ENCODE peak calls at places on chromosomes 7 and 10, in seven cellular contexts. One of them, this sample, is unnamed.
A peak's percentile ranks its signal among the peaks of the same experiment; 100 is the strongest.

GRCh38 chr10:97412891-97413304 is 11.8 kb upstream of the RRP12 start:
- DNase-seq in right lobe of liver: no peak
- DNase-seq in fibroblast of lung: no peak
- DNase-seq in stomach: no peak
- DNase-seq in Peyer's patch: no peak
- DNase-seq in tibial nerve: no peak
- DNase-seq in psoas muscle: no peak
- DNase-seq in this sample: no peak

GRCh38 chr10:48682265-48682664 is 2.4 kb upstream of the WDFY4 start:
- DNase-seq in tibial nerve: no peak
- DNase-seq in Peyer's patch: no peak
- DNase-seq in psoas muscle: no peak
- DNase-seq in fibroblast of lung: no peak
- DNase-seq in stomach: no peak
- DNase-seq in right lobe of liver: no peak
- DNase-seq in this sample: no peak

GRCh38 chr7:47414342-47415288 is 167.3 kb downstream of the TNS3 start:
- DNase-seq in psoas muscle: no peak
- DNase-seq in Peyer's patch: no peak
- DNase-seq in stomach: no peak
- DNase-seq in fibroblast of lung: no peak
- DNase-seq in right lobe of liver: no peak
- DNase-seq in tibial nerve: no peak
- DNase-seq in this sample: peak; percentile 14

GRCh38 chr7:30863694-30864011 is 48.0 kb upstream of the AQP1 start:
- DNase-seq in right lobe of liver: no peak
- DNase-seq in stomach: no peak
- DNase-seq in psoas muscle: no peak
- DNase-seq in fibroblast of lung: peak; percentile 58
- DNase-seq in Peyer's patch: no peak
- DNase-seq in tibial nerve: no peak
- DNase-seq in this sample: no peak

GRCh38 chr7:66737667-66738066 is 2.9 kb upstream of the RABGEF1 start:
- DNase-seq in psoas muscle: no peak
- DNase-seq in right lobe of liver: no peak
- DNase-seq in stomach: no peak
- DNase-seq in Peyer's patch: no peak
- DNase-seq in tibial nerve: no peak
- DNase-seq in fibroblast of lung: no peak
- DNase-seq in this sample: no peak

GRCh38 chr7:141144921-141145629 is 71.2 kb downstream of the TMEM178B start:
- DNase-seq in psoas muscle: no peak
- DNase-seq in Peyer's patch: no peak
- DNase-seq in tibial nerve: no peak
- DNase-seq in fibroblast of lung: no peak
- DNase-seq in stomach: no peak
- DNase-seq in right lobe of liver: no peak
- DNase-seq in this sample: no peak

GRCh38 chr7:68176974-68177373 is 1180.3 kb downstream of the TYW1 start:
- DNase-seq in psoas muscle: no peak
- DNase-seq in stomach: peak; percentile 31
- DNase-seq in Peyer's patch: no peak
- DNase-seq in fibroblast of lung: peak; percentile 4
- DNase-seq in tibial nerve: peak; percentile 72
- DNase-seq in right lobe of liver: no peak
- DNase-seq in this sample: peak; percentile 38

GRCh38 chr7:29494350-29494749 is 69.3 kb upstream of the PRR15 start:
- DNase-seq in tibial nerve: no peak
- DNase-seq in stomach: no peak
- DNase-seq in psoas muscle: no peak
- DNase-seq in Peyer's patch: no peak
- DNase-seq in right lobe of liver: no peak
- DNase-seq in fibroblast of lung: peak; percentile 49
- DNase-seq in this sample: no peak

GRCh38 chr7:151148319-151149259 is 18.9 kb downstream of the GBX1 start:
- DNase-seq in stomach: peak; percentile 18
- DNase-seq in tibial nerve: no peak
- DNase-seq in psoas muscle: peak; percentile 36
- DNase-seq in Peyer's patch: no peak
- DNase-seq in fibroblast of lung: no peak
- DNase-seq in right lobe of liver: no peak
- DNase-seq in this sample: no peak

GRCh38 chr10:124152781-124153600 is 59.6 kb upstream of the CHST15 start:
- DNase-seq in stomach: peak; percentile 58
- DNase-seq in Peyer's patch: no peak
- DNase-seq in fibroblast of lung: peak; percentile 79
- DNase-seq in tibial nerve: peak; percentile 35
- DNase-seq in right lobe of liver: no peak
- DNase-seq in psoas muscle: peak; percentile 67
- DNase-seq in this sample: no peak

GRCh38 chr7:66150471-66150870 is 35.8 kb downstream of the CRCP start:
- DNase-seq in fibroblast of lung: peak; percentile 90
- DNase-seq in right lobe of liver: peak; percentile 88
- DNase-seq in Peyer's patch: no peak
- DNase-seq in stomach: no peak
- DNase-seq in tibial nerve: peak; percentile 74
- DNase-seq in psoas muscle: peak; percentile 62
- DNase-seq in this sample: no peak

GRCh38 chr7:131012477-131013031 is 278.5 kb upstream of the KLF14 start:
- DNase-seq in stomach: no peak
- DNase-seq in Peyer's patch: no peak
- DNase-seq in fibroblast of lung: no peak
- DNase-seq in right lobe of liver: no peak
- DNase-seq in psoas muscle: no peak
- DNase-seq in tibial nerve: no peak
- DNase-seq in this sample: no peak

GRCh38 chr10:78756604-78757442 is 311.9 kb upstream of the ZMIZ1 start:
- DNase-seq in stomach: peak; percentile 41
- DNase-seq in psoas muscle: peak; percentile 89
- DNase-seq in right lobe of liver: peak; percentile 86
- DNase-seq in fibroblast of lung: peak; percentile 96
- DNase-seq in Peyer's patch: no peak
- DNase-seq in tibial nerve: peak; percentile 85
- DNase-seq in this sample: no peak

GRCh38 chr7:51587600-51587999 is 271.0 kb upstream of the COBL start:
- DNase-seq in Peyer's patch: no peak
- DNase-seq in fibroblast of lung: no peak
- DNase-seq in tibial nerve: no peak
- DNase-seq in stomach: no peak
- DNase-seq in psoas muscle: no peak
- DNase-seq in right lobe of liver: no peak
- DNase-seq in this sample: no peak

GRCh38 chr7:126511046-126511445 is 741.7 kb downstream of the GRM8 start:
- DNase-seq in Peyer's patch: no peak
- DNase-seq in tibial nerve: no peak
- DNase-seq in stomach: no peak
- DNase-seq in fibroblast of lung: no peak
- DNase-seq in right lobe of liver: no peak
- DNase-seq in psoas muscle: no peak
- DNase-seq in this sample: no peak

GRCh38 chr7:33195264-33195663 is 65.9 kb downstream of the BBS9 start:
- DNase-seq in right lobe of liver: no peak
- DNase-seq in Peyer's patch: no peak
- DNase-seq in stomach: no peak
- DNase-seq in psoas muscle: no peak
- DNase-seq in fibroblast of lung: peak; percentile 60
- DNase-seq in tibial nerve: no peak
- DNase-seq in this sample: no peak

GRCh38 chr10:84181631-84182030 is 8.0 kb downstream of the GPR15LG start:
- DNase-seq in Peyer's patch: no peak
- DNase-seq in stomach: no peak
- DNase-seq in fibroblast of lung: no peak
- DNase-seq in psoas muscle: no peak
- DNase-seq in tibial nerve: no peak
- DNase-seq in right lobe of liver: no peak
- DNase-seq in this sample: no peak

GRCh38 chr10:120077707-120078492 is 185.4 kb downstream of the SEC23IP start:
- DNase-seq in Peyer's patch: no peak
- DNase-seq in right lobe of liver: no peak
- DNase-seq in tibial nerve: no peak
- DNase-seq in fibroblast of lung: no peak
- DNase-seq in psoas muscle: no peak
- DNase-seq in stomach: no peak
- DNase-seq in this sample: no peak

GRCh38 chr7:24963218-24963617 is 16.8 kb downstream of the OSBPL3 start:
- DNase-seq in Peyer's patch: no peak
- DNase-seq in fibroblast of lung: peak; percentile 67
- DNase-seq in right lobe of liver: no peak
- DNase-seq in psoas muscle: peak; percentile 57
- DNase-seq in stomach: peak; percentile 28
- DNase-seq in tibial nerve: peak; percentile 59
- DNase-seq in this sample: no peak

GRCh38 chr10:75935650-75936400 is 504.4 kb downstream of the LRMDA start:
- DNase-seq in tibial nerve: no peak
- DNase-seq in psoas muscle: no peak
- DNase-seq in Peyer's patch: no peak
- DNase-seq in stomach: no peak
- DNase-seq in right lobe of liver: no peak
- DNase-seq in fibroblast of lung: no peak
- DNase-seq in this sample: no peak

GRCh38 chr7:74612015-74612829 is 45.3 kb upstream of the GTF2I start:
- DNase-seq in right lobe of liver: no peak
- DNase-seq in Peyer's patch: no peak
- DNase-seq in tibial nerve: no peak
- DNase-seq in stomach: no peak
- DNase-seq in psoas muscle: no peak
- DNase-seq in fibroblast of lung: no peak
- DNase-seq in this sample: no peak

GRCh38 chr7:134887523-134887922 is 98.8 kb upstream of the AGBL3 start:
- DNase-seq in right lobe of liver: no peak
- DNase-seq in Peyer's patch: no peak
- DNase-seq in tibial nerve: no peak
- DNase-seq in stomach: no peak
- DNase-seq in psoas muscle: no peak
- DNase-seq in fibroblast of lung: no peak
- DNase-seq in this sample: no peak
- H3K4me1 ChIP-seq in right lobe of liver: no peaks in the 10 kb centered on the region
- H3K4me1 ChIP-seq in Peyer's patch: no peaks in the 10 kb centered on the region
- H3K4me1 ChIP-seq in tibial nerve: peaks cover 32% of the 10 kb centered on the region
- H3K4me1 ChIP-seq in stomach: peaks cover 77% of the 10 kb centered on the region
- H3K4me1 ChIP-seq in psoas muscle: peaks cover 10% of the 10 kb centered on the region
- H3K4me1 ChIP-seq in fibroblast of lung: peaks cover 25% of the 10 kb centered on the region
- H3K4me1 ChIP-seq in this sample: peaks cover 69% of the 10 kb centered on the region

DNA sequence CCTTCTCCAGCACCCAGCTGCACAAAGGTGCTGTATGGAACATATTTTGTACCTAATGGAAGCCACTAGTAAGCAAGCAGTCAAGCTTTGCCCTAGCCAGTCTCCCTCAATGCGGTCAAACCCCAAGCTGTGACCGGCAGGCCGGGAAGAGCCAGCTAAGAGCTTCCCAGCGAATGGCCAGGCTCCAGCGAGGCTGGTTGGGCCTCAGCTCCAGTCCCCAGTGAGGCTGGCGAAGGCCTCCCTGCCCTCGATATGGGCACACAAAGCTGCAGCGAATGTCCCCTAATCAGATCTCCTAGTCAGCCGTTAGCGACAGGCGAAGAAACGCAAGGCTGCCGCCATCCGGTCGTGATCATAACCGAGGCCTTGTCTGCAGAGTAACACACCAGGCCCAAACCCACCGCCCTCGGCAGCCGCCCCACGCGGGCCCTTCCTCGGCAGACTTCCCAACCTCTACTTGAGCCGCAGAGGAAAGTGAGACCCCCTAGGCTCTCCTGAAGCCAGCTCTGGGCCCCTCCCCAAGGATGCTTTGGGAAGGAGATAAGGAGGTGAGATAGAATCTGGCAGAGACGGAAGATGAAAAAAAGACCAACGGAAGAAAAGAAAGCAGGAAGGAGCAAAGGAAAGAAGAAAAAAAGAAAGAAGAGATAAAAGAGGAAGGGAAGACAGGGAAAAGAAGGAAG is 3.1 kb upstream of the HOXA9 start:
- DNase-seq in Peyer's patch: peak; percentile 82
- DNase-seq in psoas muscle: peak; percentile 88
- DNase-seq in fibroblast of lung: no peak
- DNase-seq in right lobe of liver: peak; percentile 47
- DNase-seq in stomach: no peak
- DNase-seq in tibial nerve: no peak
- DNase-seq in this sample: no peak
- TF ChIP-seq CTCF in Peyer's patch: no peak
- TF ChIP-seq CTCF in psoas muscle: no peak
- TF ChIP-seq CTCF in fibroblast of lung: no peak
- TF ChIP-seq CTCF in right lobe of liver: no peak
- TF ChIP-seq CTCF in stomach: no peak
- TF ChIP-seq CTCF in tibial nerve: no peak
- TF ChIP-seq CTCF in this sample: no peak

GRCh38 chr10:92108747-92109146 is 182.1 kb downstream of the CPEB3 start:
- DNase-seq in fibroblast of lung: no peak
- DNase-seq in right lobe of liver: no peak
- DNase-seq in stomach: no peak
- DNase-seq in Peyer's patch: no peak
- DNase-seq in tibial nerve: no peak
- DNase-seq in psoas muscle: no peak
- DNase-seq in this sample: no peak

GRCh38 chr10:92111336-92111939 is 179.4 kb downstream of the CPEB3 start:
- DNase-seq in tibial nerve: no peak
- DNase-seq in fibroblast of lung: no peak
- DNase-seq in stomach: no peak
- DNase-seq in psoas muscle: no peak
- DNase-seq in Peyer's patch: no peak
- DNase-seq in right lobe of liver: no peak
- DNase-seq in this sample: no peak

GRCh38 chr10:92112462-92112861 is 178.4 kb downstream of the CPEB3 start:
- DNase-seq in psoas muscle: no peak
- DNase-seq in fibroblast of lung: no peak
- DNase-seq in stomach: no peak
- DNase-seq in tibial nerve: no peak
- DNase-seq in Peyer's patch: no peak
- DNase-seq in right lobe of liver: no peak
- DNase-seq in this sample: no peak

GRCh38 chr10:92108120-92108519 is 182.8 kb downstream of the CPEB3 start:
- DNase-seq in stomach: no peak
- DNase-seq in right lobe of liver: no peak
- DNase-seq in tibial nerve: no peak
- DNase-seq in Peyer's patch: no peak
- DNase-seq in fibroblast of lung: no peak
- DNase-seq in psoas muscle: no peak
- DNase-seq in this sample: no peak

GRCh38 chr10:92110039-92110794 is 180.7 kb downstream of the CPEB3 start:
- DNase-seq in stomach: no peak
- DNase-seq in right lobe of liver: no peak
- DNase-seq in fibroblast of lung: peak; percentile 51
- DNase-seq in psoas muscle: no peak
- DNase-seq in tibial nerve: no peak
- DNase-seq in Peyer's patch: no peak
- DNase-seq in this sample: no peak
- H3K9me3 ChIP-seq in stomach: no peaks in the 10 kb centered on the region
- H3K9me3 ChIP-seq in right lobe of liver: no peaks in the 10 kb centered on the region
- H3K9me3 ChIP-seq in fibroblast of lung: no peaks in the 10 kb centered on the region
- H3K9me3 ChIP-seq in psoas muscle: no peaks in the 10 kb centered on the region
- H3K9me3 ChIP-seq in tibial nerve: no peaks in the 10 kb centered on the region
- H3K9me3 ChIP-seq in Peyer's patch: no peaks in the 10 kb centered on the region
- H3K9me3 ChIP-seq in this sample: no peaks in the 10 kb centered on the region

DNA sequence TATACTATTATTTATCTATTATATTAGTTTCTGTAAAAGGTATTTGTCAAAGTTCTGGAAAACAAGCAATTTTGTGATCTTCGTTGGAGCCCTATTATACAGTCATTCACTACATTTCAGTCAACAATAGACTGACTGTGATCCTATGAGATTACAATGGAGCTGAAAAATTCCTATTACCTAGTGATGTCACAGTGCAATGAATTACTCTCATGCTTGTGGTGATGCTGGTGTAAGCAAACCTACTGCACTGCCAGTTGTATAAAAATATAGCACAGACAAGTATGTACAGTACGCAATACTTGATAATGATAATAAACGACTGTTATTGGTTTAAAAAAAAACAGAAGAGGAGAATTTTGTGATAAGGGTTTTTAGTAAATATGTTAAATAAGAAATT is 21.4 kb downstream of the OR6V1 start:
- DNase-seq in fibroblast of lung: no peak
- DNase-seq in tibial nerve: no peak
- DNase-seq in stomach: no peak
- DNase-seq in right lobe of liver: no peak
- DNase-seq in Peyer's patch: no peak
- DNase-seq in psoas muscle: no peak
- DNase-seq in this sample: no peak
- H3K4me1 ChIP-seq in fibroblast of lung: no peaks in the 10 kb centered on the region
- H3K4me1 ChIP-seq in tibial nerve: no peaks in the 10 kb centered on the region
- H3K4me1 ChIP-seq in stomach: no peaks in the 10 kb centered on the region
- H3K4me1 ChIP-seq in right lobe of liver: no peaks in the 10 kb centered on the region
- H3K4me1 ChIP-seq in Peyer's patch: no peaks in the 10 kb centered on the region
- H3K4me1 ChIP-seq in psoas muscle: no peaks in the 10 kb centered on the region
- H3K4me1 ChIP-seq in this sample: no peaks in the 10 kb centered on the region